ENCODE peak calls at places on chromosomes 13 and 19, in six cellular contexts. Y is tibial artery, V is fibroblast of the aortic adventitia, N is prostate gland, W is HFF-Myc, R is astrocyte of the spinal cord. O is an unnamed sample.

GRCh38 chr19:33005440-33005839 is 33.4 kb downstream of the FAAP24 start:
- DNase-seq in Y (no peak), V (no peak), N (peak; percentile 24), W (no peak), R (no peak), O (no peak)

GRCh38 chr19:18849838-18850400 is 18.2 kb downstream of the UPF1 start:
- DNase-seq in Y (no peak), V (no peak), N (no peak), W (no peak), R (no peak), O (no peak)

GRCh38 chr13:28489536-28489935 is 5.4 kb downstream of the FLT1 start:
- DNase-seq in Y (no peak), V (no peak), N (no peak), W (peak; percentile 50), R (no peak), O (peak; percentile 57)

GRCh38 chr13:19981685-19982238 is 23.2 kb downstream of the ZMYM2 start:
- DNase-seq in Y (no peak), V (no peak), N (no peak), W (no peak), R (no peak), O (no peak)

GRCh38 chr13:81929988-81930387 is 1589.1 kb upstream of the SPRY2 start:
- DNase-seq in Y (no peak), V (no peak), N (no peak), W (no peak), R (peak; percentile 26), O (no peak)

GRCh38 chr13:21124853-21125252 is 51.5 kb downstream of the SKA3 start:
- DNase-seq in Y (no peak), V (peak; percentile 24), N (peak; percentile 31), W (no peak), R (peak; percentile 58), O (no peak)

GRCh38 chr13:45121421-45121820 is 1.1 kb downstream of the GTF2F2 start:
- DNase-seq in Y (no peak), V (peak; percentile 42), N (no peak), W (no peak), R (peak; percentile 38), O (no peak)

GRCh38 chr19:2867025-2867991 is at the start of gene ZNF556:
- DNase-seq in Y (no peak), V (no peak), N (no peak), W (no peak), R (no peak), O (no peak)

GRCh38 chr13:28574617-28575142 is 79.8 kb upstream of the FLT1 start:
- DNase-seq in Y (no peak), V (peak; percentile 88), N (no peak), W (peak; percentile 96), R (peak; percentile 95), O (peak; percentile 98)

DNA sequence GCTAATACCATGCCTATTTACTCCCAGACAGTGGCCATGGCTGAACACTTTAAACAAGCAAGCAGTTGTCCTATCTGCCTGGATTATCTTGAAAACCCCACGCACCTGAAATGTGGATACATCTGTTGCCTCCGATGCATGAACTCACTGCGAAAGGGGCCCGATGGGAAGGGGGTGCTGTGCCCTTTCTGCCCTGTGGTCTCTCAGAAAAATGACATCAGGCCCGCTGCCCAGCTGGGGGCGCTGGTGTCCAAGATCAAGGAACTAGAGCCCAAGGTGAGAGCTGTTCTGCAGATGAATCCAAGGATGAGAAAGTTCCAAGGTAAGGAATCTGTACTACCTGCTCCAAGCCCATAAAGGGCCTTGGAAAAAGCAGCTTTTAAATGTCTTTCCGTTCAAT is 8.6 kb downstream of the RFPL4AL1 start:
- DNase-seq in Y (no peak), V (no peak), N (no peak), W (no peak), R (no peak), O (no peak)
- TF ChIP-seq CTCF in Y (no peak), V (no peak), N (no peak), W (no peak), R (no peak), O (no peak)

GRCh38 chr19:46977548-46977947 is 42.1 kb upstream of the NPAS1 start:
- DNase-seq in Y (no peak), V (no peak), N (no peak), W (no peak), R (no peak), O (no peak)
- H3K4me3 ChIP-seq in Y (no peak overlapping the region), V (no peak overlapping the region), N (no peak overlapping the region), W (no peak overlapping the region), R (no peak overlapping the region), O (no peak overlapping the region)

DNA sequence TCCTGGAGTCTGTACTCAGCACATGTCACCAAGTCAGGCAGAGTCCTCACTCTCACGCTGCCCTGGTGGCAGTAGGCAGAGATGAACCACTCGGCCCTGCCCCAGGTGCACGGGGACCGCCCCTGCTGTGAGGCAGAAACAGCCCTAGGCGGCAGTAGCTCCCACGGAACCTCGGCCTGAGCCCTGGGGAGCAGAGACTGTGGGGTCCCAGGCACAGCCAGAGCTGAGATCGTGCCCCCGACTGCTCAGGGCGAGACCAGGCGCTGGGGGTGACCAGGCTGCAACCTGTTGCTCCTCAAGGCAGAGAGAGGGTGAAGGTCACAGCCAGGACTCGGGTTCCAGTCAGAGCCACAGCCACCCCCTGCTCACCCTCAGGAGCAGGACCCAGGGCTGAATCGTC is 34.9 kb downstream of the AP1M1 start:
- DNase-seq in Y (no peak), V (no peak), N (no peak), W (no peak), R (no peak), O (no peak)
- TF ChIP-seq CTCF in Y (no peak), V (no peak), N (no peak), W (no peak), R (no peak), O (no peak)

DNA sequence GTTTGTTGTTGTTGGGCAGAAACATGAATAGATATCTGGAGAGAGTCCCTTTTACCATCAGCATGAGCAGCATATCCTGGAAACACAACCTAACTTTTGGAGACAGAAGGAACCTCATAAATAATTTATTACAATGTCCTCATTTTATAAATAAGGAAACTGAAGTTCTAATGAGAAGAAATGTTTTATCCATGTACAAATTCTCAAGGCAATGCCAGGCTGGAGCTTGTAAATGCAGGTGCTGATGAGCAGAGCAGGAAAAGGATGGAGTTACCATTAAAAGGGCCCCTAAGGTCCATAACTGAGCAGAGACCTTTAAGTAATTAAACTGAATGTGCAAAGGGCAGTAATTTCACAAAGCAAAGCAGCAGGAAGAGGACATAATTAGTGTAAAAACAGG is 17.3 kb downstream of the LCP1 start:
- DNase-seq in Y (no peak), V (no peak), N (peak; percentile 49), W (no peak), R (no peak), O (no peak)
- H3K4me3 ChIP-seq in Y (no peak overlapping the region), V (no peak overlapping the region), N (no peak overlapping the region), W (no peak overlapping the region), R (no peak overlapping the region), O (no peak overlapping the region)

DNA sequence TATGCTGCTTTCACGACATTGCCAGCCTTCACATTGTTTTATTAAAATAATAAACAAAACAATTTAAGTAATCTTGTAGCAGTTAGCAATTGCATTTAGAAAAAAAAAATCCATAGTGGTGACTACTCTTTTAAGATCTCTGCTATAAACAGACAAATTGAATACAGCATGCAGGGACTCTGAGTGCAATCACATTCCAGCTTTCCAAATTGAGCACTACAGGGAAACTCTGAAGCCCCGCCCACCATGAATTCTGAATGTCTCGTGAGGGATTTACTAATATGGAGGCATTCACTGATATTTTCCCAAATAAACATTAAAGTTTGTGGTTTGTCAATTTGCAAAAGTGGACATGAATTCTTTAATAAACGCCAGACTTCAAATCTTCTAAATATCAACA is 698.8 kb downstream of the LIG4 start:
- DNase-seq in Y (no peak), V (no peak), N (no peak), W (no peak), R (no peak), O (no peak)
- TF ChIP-seq CTCF in Y (no peak), V (no peak), N (no peak), W (no peak), R (no peak), O (no peak)

GRCh38 chr19:906480-906879 is 6.5 kb downstream of the R3HDM4 start:
- DNase-seq in Y (no peak), V (no peak), N (no peak), W (no peak), R (no peak), O (no peak)
- H3K4me3 ChIP-seq in Y (no peak overlapping the region), V (no peak overlapping the region), N (no peak overlapping the region), W (no peak overlapping the region), R (no peak overlapping the region), O (no peak overlapping the region)

DNA sequence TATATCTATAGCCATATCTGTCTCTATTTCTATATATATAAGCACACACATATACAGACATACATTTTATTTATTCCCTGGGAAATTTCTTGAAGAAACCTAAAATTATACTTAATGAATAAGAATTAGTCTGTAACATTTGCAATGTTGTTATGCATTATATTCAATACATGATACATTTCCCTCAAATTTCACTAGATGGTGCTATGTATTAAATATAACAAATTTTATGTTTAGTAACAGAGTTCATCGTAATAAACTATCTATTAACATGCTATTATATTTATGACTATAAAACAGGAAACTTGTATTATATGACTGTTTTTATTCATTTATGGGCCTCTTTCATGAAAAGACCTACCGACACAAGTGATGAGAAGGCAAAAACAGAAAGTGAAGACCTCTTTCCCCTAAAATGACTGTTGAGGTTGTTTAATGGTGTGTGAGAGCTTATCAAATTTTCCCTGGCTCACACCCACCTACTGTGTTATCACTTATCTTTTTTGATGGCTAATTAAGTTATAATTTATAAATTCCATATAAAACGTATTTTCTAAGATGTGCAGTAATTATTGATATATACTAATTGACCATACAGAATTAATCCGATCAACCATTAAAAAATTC is 881.9 kb downstream of the SLITRK6 start:
- DNase-seq in Y (no peak), V (peak; percentile 28), N (no peak), W (peak; percentile 6), R (peak; percentile 48), O (no peak)
- TF ChIP-seq CTCF in Y (no peak), V (peak; percentile 16), N (peak; percentile 45), W (no peak), R (peak; percentile 16), O (no peak)